ENCODE peak calls at places on chromosomes 13 and 19, in five cellular contexts. Y is HFFc6, K is RKO, O is mesothelial cell of epicardium, U is ecto neural progenitor cell. M is an unnamed sample.

GRCh38 chr13:74444161-74444571 is 310.0 kb upstream of the KLF12 start:
- DNase-seq in U (no peak), Y (peak), K (no peak), O (no peak), M (no peak)

GRCh38 chr13:110447058-110447511 is 114.4 kb downstream of the RAB20 start:
- DNase-seq in U (no peak), O (no peak), Y (peak), K (no peak), M (no peak)

GRCh38 chr19:50333737-50334617 is 4.8 kb upstream of the KCNC3 start:
- DNase-seq in Y (no peak), K (no peak), U (peak), O (peak), M (peak)

GRCh38 chr19:46404884-46405658 is 8.3 kb downstream of the CCDC8 start:
- DNase-seq in O (no peak), K (no peak), U (no peak), Y (no peak), M (no peak)

GRCh38 chr19:4326837-4327251 is 11.8 kb downstream of the STAP2 start:
- DNase-seq in Y (no peak), U (peak), O (no peak), K (no peak), M (no peak)

GRCh38 chr13:108227651-108228272 is 9.6 kb downstream of the ABHD13 start:
- DNase-seq in K (peak), O (no peak), U (no peak), Y (peak), M (no peak)

GRCh38 chr13:74466015-74466414 is 331.8 kb upstream of the KLF12 start:
- DNase-seq in O (no peak), Y (no peak), K (no peak), U (no peak), M (no peak)

GRCh38 chr19:40583283-40583682 is 6.6 kb downstream of the SHKBP1 start:
- DNase-seq in K (no peak), O (no peak), U (no peak), Y (no peak), M (no peak)

GRCh38 chr13:94318418-94318817 is 161.1 kb downstream of the DCT start:
- DNase-seq in Y (no peak), O (no peak), K (no peak), U (no peak), M (no peak)

GRCh38 chr19:6242677-6243076 is 37.1 kb downstream of the MLLT1 start:
- DNase-seq in U (no peak), K (no peak), O (no peak), Y (no peak), M (no peak)

GRCh38 chr13:113066142-113066455 is 39.5 kb upstream of the F7 start:
- DNase-seq in K (no peak), O (no peak), Y (no peak), U (no peak), M (no peak)

GRCh38 chr19:1132625-1133383 is 29.0 kb downstream of the GPX4 start:
- DNase-seq in Y (no peak), K (peak), O (no peak), U (no peak), M (no peak)

GRCh38 chr13:78372581-78372980 is 230.8 kb downstream of the POU4F1 start:
- DNase-seq in K (no peak), Y (no peak), U (no peak), O (no peak), M (no peak)

GRCh38 chr19:36225219-36225892 is 10.4 kb downstream of the ZNF146 start:
- DNase-seq in K (peak), O (no peak), U (no peak), Y (peak), M (no peak)

GRCh38 chr19:37987356-37988332 is 80.6 kb downstream of the SIPA1L3 start:
- DNase-seq in K (no peak), Y (no peak), U (no peak), O (no peak), M (no peak)

GRCh38 chr19:41945135-41945766 is 13.9 kb downstream of the RABAC1 start:
- DNase-seq in K (no peak), Y (no peak), U (no peak), O (no peak), M (no peak)

GRCh38 chr19:413756-414420 is 4.9 kb upstream of the C2CD4C start:
- DNase-seq in Y (no peak), K (no peak), O (no peak), U (no peak), M (no peak)

GRCh38 chr13:109119886-109120285 is 490.5 kb downstream of the MYO16 start:
- DNase-seq in U (no peak), K (no peak), Y (no peak), O (no peak), M (no peak)

GRCh38 chr13:27336005-27336673 is 65.5 kb downstream of the RASL11A start:
- DNase-seq in K (no peak), Y (no peak), U (no peak), O (no peak), M (no peak)

GRCh38 chr13:31172535-31172934 is 10.8 kb upstream of the HSPH1 start:
- DNase-seq in Y (peak), O (no peak), K (peak), U (no peak), M (no peak)

M was measured in type B pancreatic cell.